ENCODE peak calls at places on chromosomes 1 and 21, in ten cellular contexts. F is foreskin fibroblast; H is NCI-H1092; E is activated CD4-positive, alpha-beta memory T cell treated with anti-CD3 and anti-CD28 coated beads, Interleukin-2, amount 10 ng/mL, durations not matched to agents 7 days and 5 days; K is stimulated activated naive CD8-positive, alpha-beta T cell treated with anti-CD3 and anti-CD28 coated beads, Interleukin-15, Interleukin-2, amounts not matched to agents 100 U/mL and 50 U/mL, for 24 hours; M is stimulated activated CD4-positive, alpha-beta T cell treated with anti-CD3 and anti-CD28 coated beads, Interleukin-2, amount 100 ng/mL, for 48 hours; T is T-helper 17 cell; Z is NAMALWA; V is GM10248; S is SW480. O is an unnamed sample.

GRCh38 chr1:65704318-65704717 is 88.4 kb upstream of the PDE4B start:
- DNase-seq in Z (peak; percentile 5), V (no peak), S (no peak), K (no peak), M (no peak), H (no peak), F (no peak), T (no peak), E (no peak), O (no peak)

GRCh38 chr1:44217809-44218410 is 4.6 kb downstream of the DMAP1 start:
- DNase-seq in E (peak; percentile 77), V (peak; percentile 73), H (peak; percentile 69), M (peak; percentile 82), T (no peak), S (peak; percentile 69), K (peak; percentile 83), F (peak; percentile 84), Z (peak; percentile 83), O (peak; percentile 48)

GRCh38 chr1:23149110-23149509 is 19.5 kb downstream of the LUZP1 start:
- DNase-seq in Z (no peak), H (no peak), V (peak; percentile 43), K (no peak), S (no peak), F (no peak), T (no peak), E (no peak), M (no peak), O (no peak)

GRCh38 chr1:234533975-234534876 is 55.2 kb upstream of the TARBP1 start:
- DNase-seq in Z (no peak), V (no peak), E (no peak), H (peak; percentile 33), M (no peak), F (peak; percentile 99), S (no peak), K (no peak), T (no peak), O (no peak)

GRCh38 chr1:175179837-175180590 is 12.6 kb downstream of the KIAA0040 start:
- DNase-seq in H (no peak), Z (no peak), S (no peak), E (no peak), M (no peak), K (no peak), V (no peak), F (no peak), T (no peak), O (no peak)

GRCh38 chr1:12112711-12113161 is 49.6 kb downstream of the TNFRSF8 start:
- DNase-seq in Z (no peak), M (no peak), S (no peak), H (no peak), F (peak; percentile 31), K (no peak), V (no peak), T (no peak), E (no peak), O (no peak)

GRCh38 chr1:6962390-6962955 is 177.2 kb downstream of the CAMTA1 start:
- DNase-seq in H (no peak), F (no peak), K (peak; percentile 80), Z (peak; percentile 98), T (peak; percentile 29), E (peak; percentile 52), M (peak; percentile 48), S (peak; percentile 85), V (peak; percentile 58), O (no peak)

GRCh38 chr1:23376890-23377811 is 7.5 kb upstream of the ZNF436 start:
- DNase-seq in M (no peak), T (no peak), S (peak; percentile 31), Z (no peak), F (peak; percentile 90), K (no peak), E (no peak), H (no peak), V (no peak), O (no peak)

GRCh38 chr1:200556005-200556404 is 64.5 kb downstream of the KIF14 start:
- DNase-seq in M (no peak), S (no peak), E (no peak), Z (peak; percentile 29), V (no peak), K (no peak), F (no peak), T (no peak), H (no peak), O (no peak)

GRCh38 chr1:247841796-247842195 is at the start of gene OR11L1:
- DNase-seq in Z (no peak), S (no peak), E (no peak), M (no peak), F (no peak), V (no peak), H (no peak), K (no peak), T (no peak), O (no peak)

GRCh38 chr1:32757213-32757895 is 54.8 kb upstream of the SYNC start:
- DNase-seq in T (no peak), Z (no peak), M (no peak), H (no peak), K (no peak), F (no peak), V (no peak), S (no peak), E (no peak), O (no peak)

GRCh38 chr1:152052606-152053005 is 15.8 kb upstream of the S100A11 start:
- DNase-seq in M (peak; percentile 82), T (peak; percentile 71), V (peak; percentile 74), H (peak; percentile 68), F (peak; percentile 86), E (peak; percentile 87), K (peak; percentile 88), Z (peak; percentile 91), S (peak; percentile 73), O (peak; percentile 29)

GRCh38 chr1:219090618-219091017 is 83.1 kb upstream of the LYPLAL1 start:
- DNase-seq in V (peak; percentile 17), F (no peak), S (no peak), Z (peak; percentile 71), E (no peak), T (no peak), K (no peak), H (no peak), M (no peak), O (no peak)

GRCh38 chr1:73644198-73644597 is 553.8 kb downstream of the LRRIQ3 start:
- DNase-seq in K (no peak), V (no peak), F (no peak), Z (no peak), M (no peak), H (no peak), S (no peak), E (no peak), T (no peak), O (no peak)

GRCh38 chr1:202643397-202644218 is 66.6 kb downstream of the SYT2 start:
- DNase-seq in F (peak; percentile 21), S (no peak), T (no peak), Z (no peak), M (no peak), K (peak; percentile 24), E (no peak), V (no peak), H (no peak), O (no peak)

GRCh38 chr1:42737257-42737656 is 2.8 kb downstream of the CLDN19 start:
- DNase-seq in E (no peak), F (no peak), V (peak; percentile 57), Z (peak; percentile 32), M (no peak), H (no peak), T (no peak), K (no peak), S (no peak), O (no peak)

GRCh38 chr21:43958364-43959158 is 53.5 kb upstream of the TRAPPC10 start:
- DNase-seq in K (no peak), T (no peak), E (peak; percentile 33), S (no peak), F (no peak), Z (no peak), V (no peak), M (no peak), H (no peak), O (no peak)

GRCh38 chr1:245173446-245174178 is 18.8 kb downstream of the KIF26B start:
- DNase-seq in V (no peak), F (no peak), M (no peak), S (no peak), E (no peak), T (no peak), K (no peak), Z (no peak), H (no peak), O (no peak)

GRCh38 chr1:117646007-117646913 is 40.4 kb downstream of the TENT5C start:
- DNase-seq in K (no peak), T (no peak), Z (no peak), V (no peak), H (no peak), M (no peak), S (no peak), E (no peak), F (peak; percentile 49), O (no peak)

GRCh38 chr1:66422804-66423203 is 111.1 kb upstream of the SGIP1 start:
- DNase-seq in F (no peak), M (no peak), K (no peak), V (no peak), T (no peak), H (no peak), S (no peak), E (no peak), Z (no peak), O (no peak)

GRCh38 chr1:213231795-213232231 is 180.8 kb downstream of the RPS6KC1 start:
- DNase-seq in V (no peak), K (no peak), S (no peak), Z (no peak), E (no peak), H (peak; percentile 34), M (no peak), F (peak; percentile 78), T (no peak), O (no peak)

GRCh38 chr1:50853325-50853724 is 106.7 kb downstream of the FAF1 start:
- DNase-seq in M (no peak), Z (no peak), K (no peak), T (no peak), H (no peak), E (no peak), S (no peak), F (no peak), V (no peak), O (no peak)

GRCh38 chr1:167294528-167294927 is 73.8 kb downstream of the POU2F1 start:
- DNase-seq in Z (peak; percentile 27), V (no peak), S (no peak), H (no peak), M (no peak), E (no peak), F (peak; percentile 9), K (no peak), T (no peak), O (no peak)

GRCh38 chr1:160911441-160911840 is 26.5 kb upstream of the ITLN1 start:
- DNase-seq in S (no peak), E (no peak), M (no peak), T (no peak), Z (no peak), V (no peak), F (no peak), H (no peak), K (no peak), O (no peak)

GRCh38 chr1:207807395-207808321 is 55.8 kb downstream of the CD46 start:
- DNase-seq in S (no peak), E (no peak), V (no peak), M (no peak), F (no peak), K (no peak), T (no peak), Z (no peak), H (no peak), O (no peak)

GRCh38 chr1:1207254-1207902 is 986 bp upstream of the TNFRSF18 start:
- DNase-seq in K (no peak), Z (no peak), F (no peak), V (no peak), T (no peak), H (no peak), M (no peak), E (no peak), S (no peak), O (no peak)

GRCh38 chr1:214603819-214604252 is 841 bp downstream of the CENPF start:
- DNase-seq in T (no peak), S (peak; percentile 13), H (no peak), Z (peak; percentile 46), V (peak; percentile 13), F (peak; percentile 30), K (peak; percentile 12), E (no peak), M (no peak), O (peak; percentile 14)

GRCh38 chr1:59265622-59266021 is 31.3 kb upstream of the FGGY start:
- DNase-seq in Z (no peak), T (no peak), S (no peak), H (no peak), K (no peak), M (no peak), F (no peak), V (no peak), E (no peak), O (no peak)

O was measured in GM12892.